ENCODE peak calls at places on chromosomes 7 and 10, in five cellular contexts. A is activated naive CD8-positive, alpha-beta T cell treated with anti-CD3 and anti-CD28 coated beads, Interleukin-2, amount 50 U/mL, for 24 hours; J is astrocyte; G is stimulated activated CD4-positive, alpha-beta T cell treated with anti-CD3 and anti-CD28 coated beads, Interleukin-4, amount 100 ng/mL, for 1 hour; Y is heart right ventricle. H is an unnamed sample.

GRCh38 chr7:69690329-69690728 is 92.1 kb downstream of the AUTS2 start:
- DNase-seq in Y (no peak), J (no peak), A (no peak), G (no peak), H (no peak)

GRCh38 chr7:120738816-120739215 is 119.1 kb downstream of the TSPAN12 start:
- DNase-seq in Y (no peak), A (no peak), G (no peak), J (no peak), H (no peak)

GRCh38 chr10:22899775-22900174 is 28.1 kb upstream of the ARMC3 start:
- DNase-seq in Y (no peak), G (no peak), A (no peak), J (no peak), H (no peak)

GRCh38 chr7:156177396-156178055 is 365.3 kb upstream of the SHH start:
- DNase-seq in G (no peak), A (no peak), Y (no peak), J (no peak), H (no peak)

GRCh38 chr7:104552102-104552501 is 223.7 kb downstream of the LHFPL3 start:
- DNase-seq in A (peak), Y (peak), G (peak), J (peak), H (no peak)

GRCh38 chr10:13844651-13845050 is 257.9 kb downstream of the PRPF18 start:
- DNase-seq in J (peak), Y (no peak), A (no peak), G (no peak), H (no peak)

GRCh38 chr10:125001313-125002043 is 59.6 kb downstream of the ZRANB1 start:
- DNase-seq in G (no peak), J (no peak), Y (no peak), A (no peak), H (peak)

GRCh38 chr10:71888623-71889387 is 37.8 kb upstream of the PSAP start:
- DNase-seq in J (peak), G (peak), Y (peak), A (peak), H (peak)

GRCh38 chr10:82865366-82865765 is 990.4 kb downstream of the NRG3 start:
- DNase-seq in Y (no peak), G (no peak), A (no peak), J (no peak), H (no peak)

GRCh38 chr10:97573021-97573420 is 442 bp downstream of the ANKRD2 start:
- DNase-seq in Y (no peak), G (no peak), J (peak), A (no peak), H (no peak)

GRCh38 chr10:80104066-80104926 is 25.8 kb downstream of the TMEM254 start:
- DNase-seq in J (peak), Y (no peak), G (no peak), A (no peak), H (peak)

GRCh38 chr7:8125680-8126444 is 136.1 kb downstream of the ICA1 start:
- DNase-seq in G (peak), A (peak), J (no peak), Y (no peak), H (no peak)

GRCh38 chr7:101581891-101582290 is 47.2 kb downstream of the MYL10 start:
- DNase-seq in J (no peak), A (no peak), G (no peak), Y (no peak), H (no peak)

GRCh38 chr7:41824284-41824683 is 121.4 kb upstream of the INHBA start:
- DNase-seq in Y (no peak), J (no peak), A (no peak), G (no peak), H (no peak)

GRCh38 chr7:22082886-22083710 is 137.4 kb upstream of the CDCA7L start:
- DNase-seq in G (peak), J (peak), Y (peak), A (peak), H (peak)

GRCh38 chr10:68296833-68297232 is 35.0 kb upstream of the HNRNPH3 start:
- DNase-seq in J (no peak), G (no peak), Y (no peak), A (no peak), H (no peak)

GRCh38 chr10:84715911-84716310 is 387.5 kb downstream of the CCSER2 start:
- DNase-seq in A (peak), Y (no peak), J (no peak), G (no peak), H (no peak)

GRCh38 chr7:1458676-1459511 is at the start of gene MICALL2:
- DNase-seq in Y (peak), G (peak), A (peak), J (peak), H (peak)

GRCh38 chr10:35598379-35598778 is 6.8 kb upstream of the GJD4 start:
- DNase-seq in A (no peak), G (no peak), Y (no peak), J (no peak), H (no peak)

GRCh38 chr10:18666810-18667209 is 7.6 kb downstream of the ARL5B start:
- DNase-seq in G (no peak), Y (no peak), A (no peak), J (peak), H (no peak)

GRCh38 chr7:54813398-54813797 is 54.4 kb upstream of the SEC61G start:
- DNase-seq in J (peak), Y (peak), A (no peak), G (no peak), H (no peak)

GRCh38 chr7:31336202-31337035 is 4.1 kb downstream of the NEUROD6 start:
- DNase-seq in G (no peak), Y (no peak), J (no peak), A (no peak), H (no peak)

GRCh38 chr10:50260791-50261281 is 9.5 kb upstream of the ASAH2 start:
- DNase-seq in G (no peak), Y (no peak), A (no peak), J (peak), H (no peak)

GRCh38 chr7:154869436-154869835 is 133.5 kb downstream of the PAXIP1 start:
- DNase-seq in A (no peak), J (no peak), Y (no peak), G (no peak), H (no peak)

GRCh38 chr7:84058311-84059076 is 136.1 kb downstream of the SEMA3A start:
- DNase-seq in J (peak), G (no peak), Y (no peak), A (no peak), H (no peak)

GRCh38 chr7:78020131-78020873 is 221.7 kb downstream of the PHTF2 start:
- DNase-seq in G (no peak), J (peak), Y (no peak), A (peak), H (peak)

GRCh38 chr7:117669818-117670217 is 190.0 kb downstream of the CFTR start:
- DNase-seq in G (no peak), J (no peak), A (no peak), Y (no peak), H (no peak)